ENCODE peak calls at places on chromosomes 1 and 21, in six cellular contexts. F, X, H, Y, W and Q are unnamed samples.

GRCh38 chr1:41241748-41242644 is at the start of gene SCMH1:
- DNase-seq in F (no peak), X (peak), H (peak), Y (peak), W (peak), Q (no peak)

GRCh38 chr21:45366931-45367401 is 38.0 kb upstream of the COL18A1 start:
- DNase-seq in F (no peak), X (no peak), H (no peak), Y (no peak), W (no peak), Q (no peak)

GRCh38 chr1:62977321-62977720 is 193.4 kb downstream of the ATG4C start:
- DNase-seq in F (no peak), X (no peak), H (no peak), Y (no peak), W (no peak), Q (no peak)

GRCh38 chr1:177135250-177135649 is 29.3 kb downstream of the ASTN1 start:
- DNase-seq in F (no peak), X (no peak), H (no peak), Y (no peak), W (no peak), Q (no peak)

GRCh38 chr1:13760340-13760739 is 60.4 kb downstream of the PRDM2 start:
- DNase-seq in F (no peak), X (no peak), H (no peak), Y (no peak), W (no peak), Q (no peak)

GRCh38 chr1:175126347-175126746 is 58.7 kb downstream of the TNN start:
- DNase-seq in F (no peak), X (no peak), H (no peak), Y (no peak), W (no peak), Q (no peak)

GRCh38 chr1:6909857-6910256 is 124.6 kb downstream of the CAMTA1 start:
- DNase-seq in F (no peak), X (no peak), H (no peak), Y (no peak), W (no peak), Q (no peak)

GRCh38 chr1:237863234-237863633 is 27.5 kb downstream of the ZP4 start:
- DNase-seq in F (no peak), X (no peak), H (no peak), Y (no peak), W (no peak), Q (no peak)

GRCh38 chr1:226662704-226663326 is 76.3 kb downstream of the ITPKB start:
- DNase-seq in F (peak), X (peak), H (peak), Y (peak), W (peak), Q (peak)

GRCh38 chr1:203556047-203556851 is 62.3 kb downstream of the OPTC start:
- DNase-seq in F (no peak), X (peak), H (no peak), Y (no peak), W (no peak), Q (no peak)

GRCh38 chr1:67618285-67619018 is 66.5 kb upstream of the GADD45A start:
- DNase-seq in F (peak), X (no peak), H (no peak), Y (no peak), W (no peak), Q (no peak)

GRCh38 chr1:84720275-84720780 is 30.1 kb upstream of the SSX2IP start:
- DNase-seq in F (no peak), X (peak), H (no peak), Y (no peak), W (no peak), Q (no peak)

GRCh38 chr1:149843302-149844041 is 55.9 kb upstream of the BOLA1 start:
- DNase-seq in F (no peak), X (no peak), H (peak), Y (no peak), W (no peak), Q (no peak)

GRCh38 chr1:20698195-20698910 is 19.5 kb downstream of the KIF17 start:
- DNase-seq in F (peak), X (no peak), H (no peak), Y (no peak), W (no peak), Q (no peak)

GRCh38 chr1:186574951-186575747 is 105.1 kb downstream of the PTGS2 start:
- DNase-seq in F (no peak), X (no peak), H (no peak), Y (no peak), W (no peak), Q (no peak)